ENCODE peak calls at places on chromosome 7, in four cellular contexts. M is GM12878, Z is K562, U is HL-60. J is an unnamed sample.

GRCh38 chr7:54541941-54542618 is at the start of gene VSTM2A:
- DNase-seq in M (no peak), Z (no peak), U (no peak), J (no peak)

GRCh38 chr7:121547341-121548092 is 151.4 kb upstream of the FAM3C start:
- DNase-seq in U (peak), M (no peak), Z (peak), J (peak)

GRCh38 chr7:2869981-2870380 is 25.9 kb upstream of the GNA12 start:
- DNase-seq in U (no peak), Z (no peak), M (no peak), J (no peak)

GRCh38 chr7:131471605-131472004 is 84.8 kb downstream of the PODXL start:
- DNase-seq in U (no peak), M (no peak), Z (no peak), J (no peak)

GRCh38 chr7:151550601-151551286 is 31.0 kb upstream of the RHEB start:
- DNase-seq in U (no peak), M (no peak), Z (no peak), J (no peak)

GRCh38 chr7:131203291-131203976 is 124.2 kb upstream of the MKLN1 start:
- DNase-seq in Z (no peak), U (no peak), M (no peak), J (no peak)

GRCh38 chr7:135770139-135770710 is 21.6 kb upstream of the FAM180A start:
- DNase-seq in M (no peak), U (no peak), Z (no peak), J (no peak)

GRCh38 chr7:82396343-82396742 is 47.2 kb downstream of the CACNA2D1 start:
- DNase-seq in M (no peak), Z (no peak), U (no peak), J (no peak)

GRCh38 chr7:70654979-70655378 is 477.0 kb upstream of the GALNT17 start:
- DNase-seq in Z (no peak), U (no peak), M (no peak), J (no peak)

GRCh38 chr7:157520249-157520648 is 183.4 kb downstream of the DNAJB6 start:
- DNase-seq in M (peak), U (no peak), Z (no peak), J (peak)

GRCh38 chr7:118104812-118105441 is 79.0 kb upstream of the LSM8 start:
- DNase-seq in M (no peak), U (no peak), Z (no peak), J (no peak)

GRCh38 chr7:4549681-4550080 is 132.4 kb upstream of the FOXK1 start:
- DNase-seq in M (no peak), U (no peak), Z (no peak), J (no peak)

GRCh38 chr7:90595341-90595800 is 750 bp upstream of the CDK14 start:
- DNase-seq in U (no peak), M (no peak), Z (no peak), J (no peak)

GRCh38 chr7:134865001-134865845 is 85.8 kb downstream of the CALD1 start:
- DNase-seq in U (no peak), M (peak), Z (no peak), J (no peak)

GRCh38 chr7:77308792-77309191 is 107.4 kb downstream of the GSAP start:
- DNase-seq in Z (no peak), M (no peak), U (no peak), J (no peak)

GRCh38 chr7:139876622-139877283 is 47.7 kb downstream of the TBXAS1 start:
- DNase-seq in M (no peak), Z (no peak), U (no peak), J (no peak)

GRCh38 chr7:70165477-70166170 is 567.3 kb downstream of the AUTS2 start:
- DNase-seq in U (no peak), M (no peak), Z (no peak), J (no peak)

GRCh38 chr7:71770269-71770907 is 638.4 kb downstream of the GALNT17 start:
- DNase-seq in U (no peak), Z (no peak), M (no peak), J (no peak)

GRCh38 chr7:139482662-139483466 is 609 bp downstream of the KLRG2 start:
- DNase-seq in U (peak), M (no peak), Z (peak), J (peak)

GRCh38 chr7:142669074-142669654 is 80.1 kb upstream of the PRSS1 start:
- DNase-seq in U (no peak), Z (peak), M (no peak), J (no peak)

GRCh38 chr7:99095698-99096097 is 48.2 kb downstream of the SMURF1 start:
- DNase-seq in U (no peak), M (no peak), Z (no peak), J (no peak)

GRCh38 chr7:158648787-158649186 is 55.8 kb downstream of the NCAPG2 start:
- DNase-seq in U (no peak), M (no peak), Z (no peak), J (no peak)

GRCh38 chr7:81234896-81235295 is 316.0 kb upstream of the SEMA3C start:
- DNase-seq in U (no peak), M (no peak), Z (no peak), J (no peak)

GRCh38 chr7:47195641-47196040 is 386.3 kb downstream of the TNS3 start:
- DNase-seq in M (no peak), U (no peak), Z (peak), J (no peak)

GRCh38 chr7:126185959-126186580 is 1066.7 kb downstream of the GRM8 start:
- DNase-seq in Z (no peak), U (no peak), M (no peak), J (no peak)

GRCh38 chr7:157238087-157238486 is 98.7 kb upstream of the DNAJB6 start:
- DNase-seq in U (no peak), Z (peak), M (no peak), J (no peak)

GRCh38 chr7:18900236-18900635 is 217.2 kb downstream of the TWIST1 start:
- DNase-seq in M (no peak), U (no peak), Z (no peak), J (no peak)
- TF ChIP-seq SPI1 in M (no peak), U (no peak), Z (no peak), J (no peak)

DNA sequence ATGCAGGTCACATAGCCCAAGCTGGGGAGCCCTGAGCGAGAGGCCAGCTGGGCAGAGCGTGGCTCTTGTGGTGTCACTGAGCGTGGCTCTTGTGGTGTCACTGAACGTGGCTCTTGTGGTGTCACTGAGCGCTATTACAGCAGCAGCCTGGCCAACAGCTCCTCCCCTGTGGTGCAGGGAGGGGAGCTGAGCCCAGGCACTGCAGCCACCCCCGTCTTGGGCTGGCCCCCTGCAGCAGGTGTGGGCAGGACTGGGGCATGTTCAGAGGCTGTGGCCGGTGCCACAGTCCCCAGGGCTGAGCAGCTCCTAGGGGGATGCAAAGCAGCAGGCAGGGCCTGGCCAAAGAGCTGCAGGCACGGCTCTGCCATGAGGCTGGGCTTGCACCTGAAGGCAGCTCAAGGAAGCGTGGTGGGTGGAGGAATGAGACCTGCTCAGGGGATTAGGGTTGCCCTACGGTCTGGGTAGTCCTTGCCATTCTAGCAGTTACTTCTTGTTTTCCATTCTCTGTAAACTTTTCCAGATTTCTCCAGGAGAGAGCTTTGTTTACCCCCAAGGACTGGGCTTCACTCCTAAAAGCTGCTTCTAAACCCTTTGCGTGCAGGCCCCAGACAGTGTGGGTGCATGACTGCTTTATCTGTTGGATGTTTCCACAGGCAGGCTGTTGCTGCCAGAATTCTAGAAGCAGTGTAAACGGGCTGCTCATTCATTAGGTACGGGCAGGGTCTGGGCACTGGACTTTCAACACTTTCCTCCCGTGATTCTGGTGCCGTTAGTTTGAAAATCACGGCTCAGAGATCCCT is 29.2 kb downstream of the ZNF783 start:
- DNase-seq in U (no peak), Z (no peak), M (no peak), J (no peak)
- TF ChIP-seq SPI1 in U (no peak), Z (no peak), M (no peak), J (no peak)

DNA sequence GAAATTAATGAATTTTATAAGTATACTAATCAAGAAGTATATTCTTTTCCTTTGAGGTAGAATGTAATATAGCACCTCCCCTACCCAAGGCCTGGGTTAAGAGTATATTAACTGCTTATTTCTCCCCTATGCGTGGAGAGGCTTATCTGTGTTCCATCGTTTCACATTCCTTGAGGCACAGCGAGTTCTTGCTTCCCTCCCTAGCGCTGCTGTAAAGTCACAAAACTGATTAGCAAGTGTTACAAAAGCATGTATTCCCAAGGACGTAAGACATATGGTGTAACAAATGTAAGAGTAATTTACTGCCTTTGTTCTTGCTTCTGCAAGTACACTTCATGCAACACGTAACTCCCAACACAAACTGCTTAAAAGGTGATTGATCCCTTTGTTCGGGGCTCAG is 1.2 kb upstream of the CYP51A1 start:
- DNase-seq in Z (no peak), M (no peak), U (no peak), J (no peak)
- TF ChIP-seq SPI1 in Z (no peak), M (no peak), U (no peak), J (no peak)

DNA sequence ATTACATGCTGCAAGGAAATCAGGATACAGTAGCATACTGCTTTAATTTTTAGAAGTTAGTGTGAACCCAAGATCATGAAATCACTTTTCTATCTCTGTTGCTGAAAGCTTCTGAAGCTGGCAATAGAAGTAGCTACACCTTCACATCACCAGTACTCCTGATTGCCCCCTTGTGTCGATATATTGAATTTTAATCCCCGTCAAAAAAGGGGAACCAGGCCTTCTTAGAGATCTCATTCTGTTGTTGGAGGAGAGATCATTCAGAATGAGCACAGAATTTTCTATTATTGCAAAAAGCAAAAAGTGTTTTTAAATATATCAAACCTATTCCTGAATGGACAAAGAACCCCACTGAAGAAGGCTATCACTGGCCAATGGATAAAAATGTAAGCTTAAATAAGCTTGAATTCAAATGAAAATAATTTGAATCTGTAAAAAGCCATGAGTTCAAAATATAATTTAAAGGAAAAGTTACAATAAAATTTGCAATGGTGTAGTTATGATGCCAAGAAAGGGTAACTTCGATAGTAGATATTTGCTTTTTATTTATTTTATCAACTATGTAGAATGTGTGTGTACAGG is 39.7 kb upstream of the TEX47 start:
- DNase-seq in Z (peak), M (peak), U (peak), J (no peak)
- TF ChIP-seq SPI1 in Z (no peak), M (peak), U (peak), J (peak)

DNA sequence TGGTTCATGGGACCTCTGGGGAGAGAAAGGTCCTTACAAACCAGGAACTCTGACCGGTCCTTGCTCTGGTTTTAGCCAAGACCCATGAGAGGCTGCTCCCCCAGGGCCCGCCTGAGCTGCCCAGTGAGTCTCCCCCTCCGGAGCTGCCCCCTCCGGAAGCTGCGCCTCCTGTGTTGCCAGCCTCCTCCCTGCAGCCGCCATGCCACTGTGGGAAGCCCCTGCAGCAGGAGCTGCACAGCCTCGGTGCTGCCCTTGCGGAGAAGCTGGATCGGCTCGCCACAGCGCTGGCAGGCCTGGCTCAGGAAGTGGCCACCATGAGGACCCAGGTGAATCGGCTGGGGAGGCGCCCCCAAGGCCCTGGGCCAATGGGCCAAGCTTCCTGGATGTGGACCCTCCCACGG is 40.3 kb downstream of the ZNF467 start:
- DNase-seq in Z (no peak), U (no peak), M (no peak), J (no peak)
- TF ChIP-seq SPI1 in Z (no peak), U (no peak), M (no peak), J (no peak)

DNA sequence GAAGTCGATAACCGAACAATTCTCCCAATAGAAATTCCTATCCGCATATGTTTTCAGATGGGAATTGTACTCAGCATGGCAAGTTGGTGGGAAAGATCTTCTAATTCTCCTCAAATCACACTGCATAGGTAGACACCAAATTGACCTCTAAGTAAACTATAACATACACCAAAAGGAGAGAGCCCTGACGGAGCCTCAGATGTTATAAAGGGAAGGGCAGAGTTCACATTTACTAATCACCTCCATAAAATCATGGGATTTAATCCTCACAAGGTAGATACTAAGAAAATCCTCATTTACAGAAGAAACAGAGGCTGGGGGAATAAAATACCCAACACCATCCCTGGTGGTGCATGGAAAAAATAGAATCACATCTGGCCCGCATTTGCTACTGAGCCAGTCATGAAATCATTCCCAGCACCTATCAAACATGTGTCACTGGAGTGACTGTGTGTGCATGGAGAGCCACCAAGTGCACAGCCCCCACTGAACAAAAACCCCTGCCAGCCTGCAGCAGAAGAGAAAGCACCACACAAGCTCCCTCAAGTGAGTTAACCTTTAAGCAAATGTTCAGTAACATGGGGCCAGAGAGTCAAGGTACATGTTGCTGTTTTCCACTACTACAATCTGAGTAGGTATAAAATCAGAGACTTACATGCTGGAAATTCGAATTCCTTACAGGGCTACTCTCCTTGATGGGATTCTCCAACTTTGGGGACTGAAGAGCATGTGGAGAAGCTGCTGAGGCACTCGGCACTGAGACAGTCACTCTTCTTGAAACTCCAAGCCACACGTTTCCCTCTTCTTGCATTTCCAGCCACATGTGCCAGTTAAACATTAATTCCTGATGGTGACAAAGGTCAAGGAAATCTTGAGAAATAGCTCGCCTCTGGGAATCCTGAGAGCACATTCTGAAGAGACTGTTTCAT is at the start of gene DDC:
- DNase-seq in U (no peak), Z (no peak), M (no peak), J (no peak)
- TF ChIP-seq SPI1 in U (no peak), Z (no peak), M (no peak), J (no peak)

DNA sequence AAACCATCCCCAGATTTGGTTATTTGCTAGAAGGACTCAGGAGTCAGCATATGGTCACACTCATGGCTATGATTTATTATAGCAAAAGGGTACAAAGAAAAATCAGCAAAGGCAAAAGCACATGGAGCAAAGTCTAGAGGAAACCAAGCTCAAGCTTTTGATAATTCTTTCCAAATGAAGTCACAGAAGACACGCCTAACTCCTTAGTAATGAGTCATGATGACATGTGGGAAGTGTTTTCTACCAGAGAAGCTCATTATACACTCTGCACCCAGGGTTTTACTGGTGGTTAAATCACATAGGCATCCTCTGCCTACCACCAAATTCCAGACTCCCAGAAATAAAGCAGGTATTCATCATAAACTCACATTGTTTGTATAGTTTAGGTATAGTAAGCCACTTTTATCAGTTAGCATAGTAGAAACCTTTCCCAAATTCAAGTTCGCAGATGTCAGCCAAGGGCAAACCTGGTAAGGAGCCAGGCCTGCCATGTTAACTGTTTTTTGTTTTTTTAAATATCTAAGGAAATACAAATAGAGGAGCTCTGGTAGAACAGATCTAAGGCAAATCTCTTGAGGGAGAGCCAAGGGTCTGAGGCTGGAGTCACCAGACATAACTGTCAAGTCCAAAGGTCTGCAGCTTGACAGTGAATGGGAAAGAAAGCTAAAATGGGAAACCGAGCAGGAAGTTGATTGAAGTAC is 15.4 kb upstream of the HIBADH start:
- DNase-seq in U (no peak), Z (peak), M (no peak), J (no peak)
- TF ChIP-seq SPI1 in U (no peak), Z (no peak), M (no peak), J (no peak)

GRCh38 chr7:103388469-103389140 is 41.2 kb downstream of the PSMC2 start:
- DNase-seq in Z (no peak), U (no peak), M (no peak), J (no peak)
- TF ChIP-seq SPI1 in Z (no peak), U (no peak), M (no peak), J (no peak)

GRCh38 chr7:936131-937054 is 18.1 kb downstream of the ADAP1 start:
- DNase-seq in U (no peak), Z (no peak), M (peak), J (peak)
- TF ChIP-seq SPI1 in U (no peak), Z (no peak), M (no peak), J (no peak)